ENCODE peak calls at places on chromosomes 1 and 21, in seven cellular contexts. One of them, this sample, is unnamed.

GRCh38 chr1:43396059-43396458 is 6.4 kb downstream of the SZT2 start:
- DNase-seq in left ventricle myocardium inferior: no peak
- DNase-seq in NB4: no peak
- DNase-seq in heart left ventricle: no peak
- DNase-seq in PC-3: peak
- DNase-seq in IMR-90: no peak
- DNase-seq in AG04449: no peak
- DNase-seq in this sample: no peak

GRCh38 chr1:157181258-157181657 is 43.1 kb upstream of the ETV3 start:
- DNase-seq in heart left ventricle: no peak
- DNase-seq in IMR-90: no peak
- DNase-seq in PC-3: no peak
- DNase-seq in NB4: peak
- DNase-seq in left ventricle myocardium inferior: no peak
- DNase-seq in AG04449: no peak
- DNase-seq in this sample: no peak

GRCh38 chr1:87642581-87643129 is 314.0 kb downstream of the LMO4 start:
- DNase-seq in PC-3: peak
- DNase-seq in IMR-90: peak
- DNase-seq in NB4: peak
- DNase-seq in heart left ventricle: no peak
- DNase-seq in left ventricle myocardium inferior: no peak
- DNase-seq in AG04449: no peak
- DNase-seq in this sample: no peak

GRCh38 chr1:116261227-116261626 is 111.8 kb upstream of the ATP1A1 start:
- DNase-seq in AG04449: no peak
- DNase-seq in heart left ventricle: no peak
- DNase-seq in NB4: no peak
- DNase-seq in PC-3: no peak
- DNase-seq in IMR-90: no peak
- DNase-seq in left ventricle myocardium inferior: no peak
- DNase-seq in this sample: no peak

GRCh38 chr1:164891615-164892014 is 332.6 kb downstream of the PBX1 start:
- DNase-seq in NB4: no peak
- DNase-seq in left ventricle myocardium inferior: no peak
- DNase-seq in AG04449: no peak
- DNase-seq in PC-3: peak
- DNase-seq in IMR-90: no peak
- DNase-seq in heart left ventricle: no peak
- DNase-seq in this sample: no peak

GRCh38 chr1:209621329-209621728 is 30.9 kb downstream of the LAMB3 start:
- DNase-seq in heart left ventricle: no peak
- DNase-seq in left ventricle myocardium inferior: no peak
- DNase-seq in AG04449: no peak
- DNase-seq in NB4: no peak
- DNase-seq in IMR-90: no peak
- DNase-seq in PC-3: no peak
- DNase-seq in this sample: no peak

GRCh38 chr1:221411283-221411682 is 330.6 kb downstream of the DUSP10 start:
- DNase-seq in IMR-90: no peak
- DNase-seq in heart left ventricle: no peak
- DNase-seq in NB4: no peak
- DNase-seq in PC-3: no peak
- DNase-seq in AG04449: no peak
- DNase-seq in left ventricle myocardium inferior: no peak
- DNase-seq in this sample: no peak

GRCh38 chr1:182217967-182218366 is 156.5 kb upstream of the ZNF648 start:
- DNase-seq in NB4: no peak
- DNase-seq in AG04449: no peak
- DNase-seq in PC-3: peak
- DNase-seq in heart left ventricle: no peak
- DNase-seq in left ventricle myocardium inferior: no peak
- DNase-seq in IMR-90: no peak
- DNase-seq in this sample: no peak

GRCh38 chr1:218600968-218601367 is 255.8 kb downstream of the TGFB2 start:
- DNase-seq in left ventricle myocardium inferior: no peak
- DNase-seq in NB4: no peak
- DNase-seq in IMR-90: no peak
- DNase-seq in PC-3: no peak
- DNase-seq in heart left ventricle: no peak
- DNase-seq in AG04449: no peak
- DNase-seq in this sample: no peak

GRCh38 chr1:17208546-17208945 is 3.6 kb downstream of the PADI1 start:
- DNase-seq in IMR-90: no peak
- DNase-seq in PC-3: no peak
- DNase-seq in left ventricle myocardium inferior: no peak
- DNase-seq in AG04449: no peak
- DNase-seq in heart left ventricle: no peak
- DNase-seq in NB4: no peak
- DNase-seq in this sample: no peak

GRCh38 chr1:206998811-206999210 is 28.6 kb upstream of the FCAMR start:
- DNase-seq in PC-3: no peak
- DNase-seq in left ventricle myocardium inferior: no peak
- DNase-seq in IMR-90: no peak
- DNase-seq in heart left ventricle: no peak
- DNase-seq in AG04449: no peak
- DNase-seq in NB4: no peak
- DNase-seq in this sample: no peak

GRCh38 chr1:9186082-9186859 is 48.3 kb upstream of the H6PD start:
- DNase-seq in AG04449: no peak
- DNase-seq in IMR-90: peak
- DNase-seq in NB4: no peak
- DNase-seq in heart left ventricle: no peak
- DNase-seq in left ventricle myocardium inferior: no peak
- DNase-seq in PC-3: no peak
- DNase-seq in this sample: no peak
- TF ChIP-seq CTCF in AG04449: no peak
- TF ChIP-seq CTCF in IMR-90: no peak
- TF ChIP-seq CTCF in NB4: no peak
- TF ChIP-seq CTCF in heart left ventricle: no peak
- TF ChIP-seq CTCF in left ventricle myocardium inferior: no peak
- TF ChIP-seq CTCF in PC-3: no peak
- TF ChIP-seq CTCF in this sample: no peak

DNA sequence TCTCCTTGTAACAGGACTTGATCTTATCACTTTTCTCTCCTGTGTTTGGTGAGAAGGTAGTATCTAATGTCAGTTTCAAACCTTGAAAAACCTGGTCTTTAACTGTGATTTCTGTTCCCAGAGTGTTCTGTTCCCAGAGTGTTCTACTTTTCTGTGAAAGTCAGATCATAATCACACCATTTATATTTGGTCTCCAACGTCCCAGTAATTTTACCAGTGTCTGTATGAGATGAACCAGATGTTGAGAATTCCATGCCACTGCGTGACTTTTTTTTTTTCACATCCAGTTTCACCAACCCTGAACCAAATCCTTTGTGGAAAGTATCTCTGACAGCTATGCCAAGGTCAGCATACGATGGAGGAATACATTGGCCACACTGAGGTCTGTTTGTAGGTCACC is 365.2 kb downstream of the USP25 start:
- DNase-seq in left ventricle myocardium inferior: no peak
- DNase-seq in heart left ventricle: no peak
- DNase-seq in NB4: no peak
- DNase-seq in PC-3: no peak
- DNase-seq in AG04449: no peak
- DNase-seq in IMR-90: no peak
- DNase-seq in this sample: no peak
- H3K4me3 ChIP-seq in left ventricle myocardium inferior: no peak
- H3K4me3 ChIP-seq in heart left ventricle: no peak
- H3K4me3 ChIP-seq in NB4: no peak
- H3K4me3 ChIP-seq in PC-3: no peak
- H3K4me3 ChIP-seq in AG04449: no peak
- H3K4me3 ChIP-seq in IMR-90: no peak
- H3K4me3 ChIP-seq in this sample: no peak

GRCh38 chr1:14138627-14139026 is 438.6 kb downstream of the PRDM2 start:
- DNase-seq in IMR-90: no peak
- DNase-seq in heart left ventricle: no peak
- DNase-seq in left ventricle myocardium inferior: no peak
- DNase-seq in AG04449: no peak
- DNase-seq in NB4: no peak
- DNase-seq in PC-3: no peak
- DNase-seq in this sample: no peak
- TF ChIP-seq CTCF in IMR-90: no peak
- TF ChIP-seq CTCF in heart left ventricle: no peak
- TF ChIP-seq CTCF in left ventricle myocardium inferior: peak
- TF ChIP-seq CTCF in AG04449: no peak
- TF ChIP-seq CTCF in NB4: no peak
- TF ChIP-seq CTCF in PC-3: peak
- TF ChIP-seq CTCF in this sample: no peak

GRCh38 chr1:155910621-155911121 is 478 bp downstream of the RIT1 start:
- DNase-seq in AG04449: no peak
- DNase-seq in left ventricle myocardium inferior: no peak
- DNase-seq in heart left ventricle: no peak
- DNase-seq in IMR-90: peak
- DNase-seq in PC-3: peak
- DNase-seq in NB4: peak
- DNase-seq in this sample: no peak

GRCh38 chr1:155912056-155912536 is 947 bp upstream of the RIT1 start:
- DNase-seq in left ventricle myocardium inferior: no peak
- DNase-seq in PC-3: peak
- DNase-seq in AG04449: no peak
- DNase-seq in NB4: no peak
- DNase-seq in heart left ventricle: no peak
- DNase-seq in IMR-90: no peak
- DNase-seq in this sample: no peak

GRCh38 chr1:155913969-155914757 is 3.0 kb upstream of the RIT1 start:
- DNase-seq in AG04449: no peak
- DNase-seq in PC-3: no peak
- DNase-seq in IMR-90: peak
- DNase-seq in heart left ventricle: no peak
- DNase-seq in NB4: no peak
- DNase-seq in left ventricle myocardium inferior: no peak
- DNase-seq in this sample: no peak

GRCh38 chr1:155911156-155912055 is at the start of gene RIT1:
- DNase-seq in IMR-90: peak
- DNase-seq in left ventricle myocardium inferior: peak
- DNase-seq in heart left ventricle: peak
- DNase-seq in AG04449: no peak
- DNase-seq in PC-3: peak
- DNase-seq in NB4: peak
- DNase-seq in this sample: peak

DNA sequence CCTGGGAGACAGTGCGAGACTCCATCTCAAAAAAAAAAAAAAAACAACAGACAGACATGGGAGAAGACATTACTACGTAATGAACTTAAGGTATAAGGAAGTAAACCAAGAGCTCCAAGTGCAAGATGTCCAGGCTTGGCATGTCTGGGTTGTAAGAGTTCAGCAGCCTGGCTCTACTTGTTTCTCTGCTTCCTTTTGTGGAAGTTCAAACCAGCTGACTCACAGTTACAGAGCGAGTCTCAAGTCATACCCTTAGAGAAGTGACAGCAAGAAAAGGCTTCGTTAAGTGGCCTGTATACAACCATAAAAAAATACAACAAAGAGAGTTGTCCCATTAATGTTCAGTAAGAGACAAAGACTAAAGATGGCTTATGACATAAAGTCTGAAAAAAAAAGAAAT is 1.3 kb downstream of the RIT1 start:
- DNase-seq in AG04449: no peak
- DNase-seq in IMR-90: peak
- DNase-seq in heart left ventricle: no peak
- DNase-seq in left ventricle myocardium inferior: no peak
- DNase-seq in PC-3: peak
- DNase-seq in NB4: peak
- DNase-seq in this sample: no peak
- H3K4me3 ChIP-seq in AG04449: peak
- H3K4me3 ChIP-seq in IMR-90: peak
- H3K4me3 ChIP-seq in heart left ventricle: no peak
- H3K4me3 ChIP-seq in left ventricle myocardium inferior: peak
- H3K4me3 ChIP-seq in PC-3: peak
- H3K4me3 ChIP-seq in NB4: no peak
- H3K4me3 ChIP-seq in this sample: peak

GRCh38 chr21:44983421-44984206 is 43.8 kb downstream of the SLX9 start:
- DNase-seq in left ventricle myocardium inferior: peak
- DNase-seq in heart left ventricle: peak
- DNase-seq in PC-3: no peak
- DNase-seq in IMR-90: no peak
- DNase-seq in NB4: no peak
- DNase-seq in AG04449: no peak
- DNase-seq in this sample: no peak
- TF ChIP-seq CTCF in left ventricle myocardium inferior: no peak
- TF ChIP-seq CTCF in heart left ventricle: no peak
- TF ChIP-seq CTCF in PC-3: no peak
- TF ChIP-seq CTCF in IMR-90: no peak
- TF ChIP-seq CTCF in NB4: no peak
- TF ChIP-seq CTCF in AG04449: no peak
- TF ChIP-seq CTCF in this sample: no peak

DNA sequence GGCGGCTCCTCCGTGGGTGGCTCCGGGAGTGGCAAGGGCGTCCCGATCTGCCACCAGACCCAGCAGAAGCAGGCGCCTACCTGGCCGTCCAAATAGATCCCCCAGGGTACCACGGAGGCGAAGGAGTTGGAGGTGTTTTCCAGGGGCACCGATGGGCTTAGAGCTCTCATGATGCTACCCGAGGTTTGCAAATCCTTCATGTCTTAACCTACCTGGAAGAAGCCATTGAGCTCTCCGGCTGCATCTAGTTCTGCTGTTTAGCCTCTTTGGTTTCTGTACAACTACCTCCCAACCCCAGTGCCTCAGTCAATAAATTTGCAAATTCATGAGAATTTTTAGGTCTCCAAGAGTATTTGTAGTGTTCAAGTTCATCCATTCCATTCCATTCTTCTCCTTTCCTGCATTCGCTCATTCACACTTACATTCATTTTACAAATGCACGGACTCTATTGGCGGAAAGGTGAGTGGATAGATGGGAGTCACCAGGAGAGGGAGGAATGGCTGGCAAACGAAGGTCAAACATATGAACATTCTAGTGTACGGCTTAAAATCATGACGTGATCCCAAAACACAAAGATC is 2.4 kb downstream of the LORICRIN start:
- DNase-seq in NB4: no peak
- DNase-seq in AG04449: no peak
- DNase-seq in left ventricle myocardium inferior: no peak
- DNase-seq in IMR-90: no peak
- DNase-seq in heart left ventricle: no peak
- DNase-seq in PC-3: no peak
- DNase-seq in this sample: no peak
- H3K4me3 ChIP-seq in NB4: no peak
- H3K4me3 ChIP-seq in AG04449: peak
- H3K4me3 ChIP-seq in left ventricle myocardium inferior: peak
- H3K4me3 ChIP-seq in IMR-90: no peak
- H3K4me3 ChIP-seq in heart left ventricle: peak
- H3K4me3 ChIP-seq in PC-3: no peak
- H3K4me3 ChIP-seq in this sample: peak

GRCh38 chr1:159030865-159031472 is 21.3 kb downstream of the IFI16 start:
- DNase-seq in AG04449: no peak
- DNase-seq in NB4: no peak
- DNase-seq in heart left ventricle: no peak
- DNase-seq in IMR-90: no peak
- DNase-seq in PC-3: no peak
- DNase-seq in left ventricle myocardium inferior: no peak
- DNase-seq in this sample: no peak
- TF ChIP-seq CTCF in AG04449: no peak
- TF ChIP-seq CTCF in NB4: no peak
- TF ChIP-seq CTCF in heart left ventricle: no peak
- TF ChIP-seq CTCF in IMR-90: no peak
- TF ChIP-seq CTCF in PC-3: no peak
- TF ChIP-seq CTCF in left ventricle myocardium inferior: no peak
- TF ChIP-seq CTCF in this sample: no peak